ENCODE peak calls at places on chromosomes 6 and 20, in five cellular contexts. U is left ventricle myocardium inferior, D is fibroblast of lung, P is esophagus squamous epithelium, O is GM23248. Q is an unnamed sample.
A peak's percentile ranks its signal among the peaks of the same experiment; 100 is the strongest.

GRCh38 chr6:146965110-146965689 is 239.0 kb upstream of the STXBP5 start:
- DNase-seq in U (no peak), D (no peak), P (no peak), O (no peak), Q (no peak)

GRCh38 chr6:133895573-133896343 is 6.8 kb downstream of the TCF21 start:
- DNase-seq in U (peak; percentile 39), D (peak; percentile 22), P (no peak), O (peak; percentile 56), Q (peak; percentile 63)

GRCh38 chr6:13253272-13253671 is 75.1 kb downstream of the TBC1D7 start:
- DNase-seq in U (no peak), D (no peak), P (no peak), O (no peak), Q (no peak)

GRCh38 chr20:45341939-45342862 is 6.0 kb downstream of the SDC4 start:
- DNase-seq in U (peak; percentile 73), D (peak; percentile 79), P (no peak), O (peak; percentile 76), Q (peak; percentile 52)

GRCh38 chr20:47792021-47792618 is 6.8 kb upstream of the SULF2 start:
- DNase-seq in U (peak; percentile 64), D (peak; percentile 98), P (no peak), O (peak; percentile 95), Q (no peak)

GRCh38 chr6:170160031-170160627 is 130.7 kb downstream of the DLL1 start:
- DNase-seq in U (no peak), D (no peak), P (no peak), O (no peak), Q (no peak)

GRCh38 chr6:87919416-87919815 is 128.2 kb upstream of the SPACA1 start:
- DNase-seq in U (no peak), D (no peak), P (no peak), O (no peak), Q (no peak)

GRCh38 chr6:157169186-157169585 is 154.1 kb downstream of the TMEM242 start:
- DNase-seq in U (no peak), D (peak; percentile 52), P (no peak), O (no peak), Q (no peak)

GRCh38 chr6:9417400-9417799 is 982.1 kb upstream of the SLC35B3 start:
- DNase-seq in U (no peak), D (no peak), P (no peak), O (no peak), Q (no peak)

GRCh38 chr6:106799008-106799952 is 169.9 kb downstream of the QRSL1 start:
- DNase-seq in U (no peak), D (peak; percentile 92), P (no peak), O (peak; percentile 19), Q (peak; percentile 23)

GRCh38 chr6:52389626-52390360 is 27.8 kb downstream of the PAQR8 start:
- DNase-seq in U (peak; percentile 19), D (peak; percentile 72), P (no peak), O (peak; percentile 58), Q (no peak)

GRCh38 chr6:18277181-18278006 is 13.1 kb upstream of the DEK start:
- DNase-seq in U (no peak), D (peak; percentile 33), P (no peak), O (peak; percentile 42), Q (peak; percentile 64)

GRCh38 chr6:73369563-73369962 is at the start of gene OOEP:
- DNase-seq in U (no peak), D (no peak), P (no peak), O (no peak), Q (no peak)

GRCh38 chr20:58614984-58615760 is 35.9 kb upstream of the STX16 start:
- DNase-seq in U (no peak), D (no peak), P (no peak), O (no peak), Q (no peak)

GRCh38 chr6:142891454-142891853 is 53.5 kb downstream of the HIVEP2 start:
- DNase-seq in U (no peak), D (no peak), P (no peak), O (no peak), Q (peak; percentile 11)

GRCh38 chr6:142896732-142897131 is 48.2 kb downstream of the HIVEP2 start:
- DNase-seq in U (no peak), D (no peak), P (no peak), O (no peak), Q (no peak)

GRCh38 chr6:142888461-142888860 is 56.5 kb downstream of the HIVEP2 start:
- DNase-seq in U (no peak), D (no peak), P (no peak), O (no peak), Q (no peak)

GRCh38 chr6:142893088-142893487 is 51.9 kb downstream of the HIVEP2 start:
- DNase-seq in U (no peak), D (peak; percentile 66), P (no peak), O (peak; percentile 47), Q (no peak)

GRCh38 chr6:142892254-142893021 is 52.5 kb downstream of the HIVEP2 start:
- DNase-seq in U (no peak), D (no peak), P (no peak), O (no peak), Q (no peak)
- H3K4me1 ChIP-seq in U (peaks cover 27% of the 10 kb centered on the region), D (peaks cover 2% of the 10 kb centered on the region), P (no peaks in the 10 kb centered on the region), O (peaks cover 2% of the 10 kb centered on the region), Q (peaks cover 4% of the 10 kb centered on the region)

GRCh38 chr6:79076160-79076559 is 1.9 kb downstream of the PHIP start:
- DNase-seq in U (no peak), D (peak; percentile 17), P (no peak), O (peak; percentile 50), Q (no peak)

GRCh38 chr6:79073888-79074287 is 4.2 kb downstream of the PHIP start:
- DNase-seq in U (no peak), D (no peak), P (no peak), O (no peak), Q (no peak)

GRCh38 chr6:79070206-79070825 is 7.7 kb downstream of the PHIP start:
- DNase-seq in U (no peak), D (peak; percentile 14), P (no peak), O (peak; percentile 7), Q (no peak)

GRCh38 chr6:79071547-79071946 is 6.5 kb downstream of the PHIP start:
- DNase-seq in U (no peak), D (no peak), P (no peak), O (no peak), Q (no peak)

DNA sequence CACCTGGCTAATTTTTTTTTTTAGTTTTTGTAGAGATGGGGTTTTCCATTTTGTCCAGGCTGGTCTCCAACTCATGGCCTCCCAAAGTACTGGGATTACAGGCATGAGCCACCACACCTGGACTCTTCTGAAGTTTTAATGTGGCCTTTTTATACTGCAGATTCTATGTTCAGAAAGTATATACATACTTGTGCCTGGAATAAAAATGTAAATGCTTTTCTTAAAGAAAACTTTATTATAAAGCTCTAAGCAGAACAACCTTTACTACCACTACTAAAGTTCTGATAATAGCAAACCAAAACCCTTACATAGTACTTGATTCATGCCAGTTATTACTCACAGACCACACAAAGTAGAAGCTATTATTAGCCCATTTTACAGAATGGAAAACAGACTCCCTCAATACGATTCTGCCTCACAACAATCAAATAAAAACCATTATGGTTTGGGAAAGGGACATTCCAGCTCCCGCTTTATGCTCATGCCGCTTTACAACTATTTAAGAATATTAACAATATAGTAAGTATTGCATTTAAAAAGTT is 5.3 kb downstream of the PHIP start:
- DNase-seq in U (no peak), D (no peak), P (no peak), O (no peak), Q (no peak)
- H3K4me3 ChIP-seq in U (no peak overlapping the region), D (no peak overlapping the region), P (no peak overlapping the region), O (no peak overlapping the region), Q (no peak overlapping the region)

GRCh38 chr20:50099565-50099991 is 13.4 kb downstream of the UBE2V1 start:
- DNase-seq in U (no peak), D (no peak), P (no peak), O (no peak), Q (no peak)

GRCh38 chr20:50099121-50099520 is 13.8 kb downstream of the UBE2V1 start:
- DNase-seq in U (no peak), D (no peak), P (no peak), O (no peak), Q (no peak)

GRCh38 chr20:50100552-50100951 is 12.4 kb downstream of the UBE2V1 start:
- DNase-seq in U (no peak), D (peak; percentile 21), P (no peak), O (no peak), Q (no peak)

GRCh38 chr20:50101281-50101680 is 11.7 kb downstream of the UBE2V1 start:
- DNase-seq in U (no peak), D (no peak), P (no peak), O (no peak), Q (no peak)

GRCh38 chr20:50101900-50102299 is 11.1 kb downstream of the UBE2V1 start:
- DNase-seq in U (no peak), D (no peak), P (no peak), O (no peak), Q (no peak)
- H3K4me1 ChIP-seq in U (peaks cover 94% of the 10 kb centered on the region), D (peaks cover 14% of the 10 kb centered on the region), P (peaks cover 91% of the 10 kb centered on the region), O (peaks cover 53% of the 10 kb centered on the region), Q (no peaks in the 10 kb centered on the region)

GRCh38 chr6:7543761-7544424 is 2.4 kb downstream of the DSP start:
- DNase-seq in U (no peak), D (no peak), P (no peak), O (no peak), Q (peak; percentile 59)
- H3K4me3 ChIP-seq in U (peak overlapping the region; percentile 75), D (no peak overlapping the region), P (peak overlapping the region; percentile 82), O (peak overlapping the region; percentile 80), Q (peak overlapping the region; percentile 51)

GRCh38 chr20:35735828-35736470 is 6.1 kb downstream of the RBM39 start:
- DNase-seq in U (no peak), D (no peak), P (no peak), O (peak; percentile 56), Q (no peak)

GRCh38 chr20:35737865-35738333 is 4.2 kb downstream of the RBM39 start:
- DNase-seq in U (no peak), D (no peak), P (no peak), O (no peak), Q (no peak)

GRCh38 chr20:35739294-35740163 is 2.5 kb downstream of the RBM39 start:
- DNase-seq in U (no peak), D (peak; percentile 26), P (no peak), O (peak; percentile 82), Q (peak; percentile 10)

GRCh38 chr20:35741892-35742740 is at the start of gene RBM39:
- DNase-seq in U (peak; percentile 99), D (peak; percentile 99), P (peak; percentile 99), O (peak; percentile 100), Q (peak; percentile 100)

GRCh38 chr20:35738410-35739179 is 3.5 kb downstream of the RBM39 start:
- DNase-seq in U (no peak), D (no peak), P (no peak), O (no peak), Q (no peak)
- H3K4me1 ChIP-seq in U (peaks cover 96% of the 10 kb centered on the region), D (peaks cover 7% of the 10 kb centered on the region), P (peaks cover 80% of the 10 kb centered on the region), O (peaks cover 63% of the 10 kb centered on the region), Q (peaks cover 21% of the 10 kb centered on the region)

GRCh38 chr6:131532476-131533108 is 40.4 kb upstream of the ARG1 start:
- DNase-seq in U (no peak), D (no peak), P (no peak), O (peak; percentile 31), Q (no peak)

GRCh38 chr6:131534654-131534956 is 38.4 kb upstream of the ARG1 start:
- DNase-seq in U (no peak), D (no peak), P (no peak), O (no peak), Q (no peak)
- H3K4me3 ChIP-seq in U (no peak overlapping the region), D (no peak overlapping the region), P (no peak overlapping the region), O (no peak overlapping the region), Q (no peak overlapping the region)

GRCh38 chr20:10659651-10660601 is 13.9 kb downstream of the JAG1 start:
- DNase-seq in U (no peak), D (no peak), P (no peak), O (no peak), Q (no peak)
- H3K4me1 ChIP-seq in U (peaks cover 96% of the 10 kb centered on the region), D (peaks cover 2% of the 10 kb centered on the region), P (peaks cover 100% of the 10 kb centered on the region), O (no peaks in the 10 kb centered on the region), Q (peaks cover 56% of the 10 kb centered on the region)

Q was measured in neural progenitor cell.